ENCODE peak calls at places on chromosomes 11 and 22, in four cellular contexts. J is testis; U is MM.1S; E is CD4-positive, alpha-beta memory T cell. I is an unnamed sample. For H3K9me3 and H3K36me3, the result is how much of the 10 kb centered on the place peaks cover.

GRCh38 chr11:120527111-120527748 is 15.7 kb downstream of the GRIK4 start:
- DNase-seq in J (no peak), U (peak), E (no peak), I (no peak)

GRCh38 chr11:76554767-76555166 is 109.9 kb downstream of the EMSY start:
- DNase-seq in J (no peak), U (no peak), E (no peak), I (no peak)

GRCh38 chr11:69573751-69574382 is 67.1 kb upstream of the CCND1 start:
- DNase-seq in J (no peak), U (no peak), E (no peak), I (no peak)

GRCh38 chr11:64900263-64900678 is 16.7 kb downstream of the ATG2A start:
- DNase-seq in J (no peak), U (no peak), E (peak), I (peak)

GRCh38 chr11:62392944-62393628 is 25.7 kb upstream of the SCGB1A1 start:
- DNase-seq in J (no peak), U (peak), E (no peak), I (peak)

GRCh38 chr11:134606251-134606650 is 194.2 kb upstream of the B3GAT1 start:
- DNase-seq in J (no peak), U (no peak), E (no peak), I (no peak)

GRCh38 chr11:45671246-45672171 is 6.1 kb upstream of the CHST1 start:
- DNase-seq in J (peak), U (no peak), E (no peak), I (no peak)

GRCh38 chr11:2307733-2308331 is 6.0 kb downstream of the TSPAN32 start:
- DNase-seq in J (no peak), U (no peak), E (no peak), I (no peak)

GRCh38 chr11:82653752-82654151 is 79.9 kb downstream of the FAM181B start:
- DNase-seq in J (no peak), U (no peak), E (no peak), I (no peak)

GRCh38 chr11:95108159-95108611 is 18.5 kb downstream of the ENDOD1 start:
- DNase-seq in J (no peak), U (no peak), E (no peak), I (no peak)

GRCh38 chr11:121249039-121249663 is 43.4 kb upstream of the SC5D start:
- DNase-seq in J (no peak), U (peak), E (peak), I (peak)

GRCh38 chr11:65102142-65103095 is 6.4 kb downstream of the VPS51 start:
- DNase-seq in J (no peak), U (no peak), E (no peak), I (no peak)

GRCh38 chr22:30753701-30754100 is 59.0 kb downstream of the OSBP2 start:
- DNase-seq in J (no peak), U (no peak), E (no peak), I (no peak)

GRCh38 chr11:104843150-104843837 is 55.0 kb downstream of the CASP12 start:
- DNase-seq in J (no peak), U (no peak), E (no peak), I (no peak)

GRCh38 chr11:27107548-27107947 is 66.9 kb downstream of the BBOX1 start:
- DNase-seq in J (no peak), U (no peak), E (no peak), I (no peak)

GRCh38 chr11:45884596-45885185 is 760 bp upstream of the MAPK8IP1 start:
- DNase-seq in J (no peak), U (no peak), E (no peak), I (no peak)

GRCh38 chr11:79932612-79933011 is 491.8 kb upstream of the TENM4 start:
- DNase-seq in J (no peak), U (no peak), E (no peak), I (no peak)

GRCh38 chr11:93219440-93219839 is 21.6 kb upstream of the SLC36A4 start:
- DNase-seq in J (no peak), U (no peak), E (no peak), I (no peak)

GRCh38 chr11:95915051-95915450 is 8.9 kb downstream of the MTMR2 start:
- DNase-seq in J (no peak), U (no peak), E (no peak), I (no peak)

GRCh38 chr11:83865636-83866461 is 579.7 kb upstream of the CCDC90B start:
- DNase-seq in J (no peak), U (no peak), E (no peak), I (no peak)

GRCh38 chr22:40782521-40782920 is 36.6 kb downstream of the SLC25A17 start:
- DNase-seq in J (no peak), U (no peak), E (no peak), I (no peak)

GRCh38 chr11:10413268-10413667 is 41.8 kb upstream of the AMPD3 start:
- DNase-seq in J (peak), U (peak), E (peak), I (peak)

GRCh38 chr11:67439321-67440228 is 2.1 kb upstream of the PTPRCAP start:
- DNase-seq in J (no peak), U (no peak), E (no peak), I (no peak)

GRCh38 chr11:9060700-9061111 is 30.7 kb downstream of the SCUBE2 start:
- DNase-seq in J (no peak), U (peak), E (no peak), I (no peak)

GRCh38 chr11:68674461-68674860 is 9.9 kb upstream of the GAL start:
- DNase-seq in J (no peak), U (no peak), E (no peak), I (no peak)

GRCh38 chr11:3161720-3162409 is 3.2 kb downstream of the OSBPL5 start:
- DNase-seq in J (no peak), U (no peak), E (no peak), I (no peak)

GRCh38 chr11:69008774-69009440 is 4.1 kb downstream of the MRGPRF start:
- DNase-seq in J (peak), U (no peak), E (no peak), I (no peak)

GRCh38 chr11:12157241-12157661 is 46.9 kb downstream of the MICAL2 start:
- DNase-seq in J (peak), U (no peak), E (no peak), I (no peak)

GRCh38 chr11:61082161-61082870 is 20.0 kb upstream of the CD5 start:
- DNase-seq in J (no peak), U (no peak), E (no peak), I (no peak)

GRCh38 chr22:20084547-20085413 is 4.7 kb downstream of the DGCR8 start:
- DNase-seq in J (peak), U (no peak), E (no peak), I (no peak)

GRCh38 chr11:101617735-101618332 is 34.0 kb upstream of the TRPC6 start:
- DNase-seq in J (no peak), U (no peak), E (no peak), I (no peak)

GRCh38 chr11:76329084-76329648 is 51.8 kb downstream of the THAP12 start:
- DNase-seq in J (no peak), U (no peak), E (no peak), I (no peak)

GRCh38 chr11:12137938-12138731 is 27.7 kb downstream of the MICAL2 start:
- DNase-seq in J (no peak), U (no peak), E (no peak), I (no peak)

GRCh38 chr11:68040957-68041591 is 2.2 kb downstream of the TCIRG1 start:
- DNase-seq in J (no peak), U (no peak), E (no peak), I (no peak)

GRCh38 chr22:31151872-31152271 is 8.1 kb upstream of the RNF185 start:
- DNase-seq in J (no peak), U (no peak), E (no peak), I (no peak)

GRCh38 chr22:17598318-17598717 is 30.2 kb downstream of the ATP6V1E1 start:
- DNase-seq in J (no peak), U (no peak), E (no peak), I (no peak)

DNA sequence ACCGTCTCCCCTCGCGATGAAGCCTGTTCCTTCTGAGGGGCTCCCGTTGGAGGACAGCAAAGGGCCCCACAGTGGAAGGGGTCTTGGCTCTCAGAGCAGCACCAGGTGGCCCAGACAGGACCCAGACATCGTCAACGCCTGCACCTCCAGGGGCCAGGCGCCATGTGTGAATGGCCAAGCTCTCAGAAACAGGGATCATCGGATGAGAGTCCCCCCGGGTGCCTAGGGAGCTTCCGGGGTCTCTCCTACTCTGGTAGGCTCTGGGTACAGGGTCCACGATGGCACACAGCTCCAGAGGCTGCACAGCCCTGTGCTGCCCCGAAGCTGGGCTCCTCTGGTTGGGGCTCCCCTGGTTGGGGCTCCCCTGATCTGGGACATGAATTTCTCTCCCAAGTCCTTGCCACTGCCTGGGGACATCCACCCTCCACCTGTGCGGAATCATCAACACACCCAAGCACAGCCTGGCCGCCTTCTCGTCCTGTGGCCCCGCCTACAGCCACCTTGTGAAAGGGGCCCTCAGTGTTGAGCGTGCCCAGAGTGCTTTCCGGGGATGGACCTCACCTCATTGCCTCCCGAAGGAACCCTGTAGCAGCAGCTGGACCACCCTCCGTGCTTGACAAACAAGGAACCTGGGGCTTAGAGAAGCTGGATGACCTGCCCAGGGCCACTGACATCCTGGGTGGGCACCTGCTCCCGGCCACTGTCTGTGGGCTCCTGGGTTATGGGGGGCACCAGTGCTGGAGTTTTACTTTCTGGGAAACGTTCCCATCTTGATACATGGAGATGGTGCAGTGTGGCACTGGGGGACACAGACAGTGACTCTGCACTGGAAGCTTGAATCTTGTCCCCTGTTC is 928.9 kb downstream of the BRD1 start:
- DNase-seq in J (no peak), U (no peak), E (no peak), I (no peak)
- H3K9me3 ChIP-seq in J (under half), U (under half), E (under half), I (under half)

GRCh38 chr11:47837929-47838328 is 10.2 kb downstream of the NUP160 start:
- DNase-seq in J (no peak), U (no peak), E (no peak), I (no peak)
- H3K36me3 ChIP-seq in J (under half), U (under half), E (half or more), I (under half)

DNA sequence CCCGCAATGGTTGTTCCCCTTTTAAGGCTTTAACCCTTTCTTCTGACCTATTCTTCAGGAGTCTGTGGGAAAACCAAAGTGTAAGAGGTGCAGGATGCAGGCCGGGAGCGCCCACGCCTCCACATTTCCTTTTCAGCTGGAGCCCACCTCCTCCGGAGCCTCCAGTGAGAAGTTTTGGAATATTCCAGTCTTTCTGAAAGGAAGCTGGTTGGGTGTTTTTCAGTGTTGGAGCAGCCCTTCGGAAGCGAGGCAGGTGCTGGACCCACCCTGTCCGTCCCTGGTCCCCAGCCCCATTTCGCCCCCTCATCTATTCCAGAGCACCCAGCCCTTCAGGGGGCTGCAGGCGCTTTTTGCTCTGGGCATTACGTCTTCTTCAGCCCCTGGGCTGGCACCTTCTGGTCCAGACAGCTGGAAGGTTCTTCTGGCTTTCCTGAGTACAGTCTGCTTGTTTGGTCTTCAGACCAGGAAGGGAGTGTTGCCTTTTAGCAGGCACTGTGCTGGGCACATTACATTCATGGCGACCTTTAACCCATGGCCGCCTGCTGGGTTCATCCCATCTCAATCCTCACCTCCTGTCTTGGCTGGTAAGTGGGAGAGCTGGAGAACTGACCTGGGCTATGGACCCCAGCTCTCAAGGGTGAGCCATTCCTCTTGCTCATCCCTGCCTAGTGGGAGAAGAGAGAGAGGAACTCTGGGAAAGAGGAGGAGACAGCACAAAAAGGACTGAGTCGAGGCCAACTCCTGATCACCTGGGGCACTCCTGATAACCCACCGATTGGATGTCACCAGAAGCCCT is 685 bp upstream of the THY1 start:
- DNase-seq in J (no peak), U (no peak), E (no peak), I (no peak)
- H3K4me3 ChIP-seq in J (peak), U (no peak), E (no peak), I (no peak)

DNA sequence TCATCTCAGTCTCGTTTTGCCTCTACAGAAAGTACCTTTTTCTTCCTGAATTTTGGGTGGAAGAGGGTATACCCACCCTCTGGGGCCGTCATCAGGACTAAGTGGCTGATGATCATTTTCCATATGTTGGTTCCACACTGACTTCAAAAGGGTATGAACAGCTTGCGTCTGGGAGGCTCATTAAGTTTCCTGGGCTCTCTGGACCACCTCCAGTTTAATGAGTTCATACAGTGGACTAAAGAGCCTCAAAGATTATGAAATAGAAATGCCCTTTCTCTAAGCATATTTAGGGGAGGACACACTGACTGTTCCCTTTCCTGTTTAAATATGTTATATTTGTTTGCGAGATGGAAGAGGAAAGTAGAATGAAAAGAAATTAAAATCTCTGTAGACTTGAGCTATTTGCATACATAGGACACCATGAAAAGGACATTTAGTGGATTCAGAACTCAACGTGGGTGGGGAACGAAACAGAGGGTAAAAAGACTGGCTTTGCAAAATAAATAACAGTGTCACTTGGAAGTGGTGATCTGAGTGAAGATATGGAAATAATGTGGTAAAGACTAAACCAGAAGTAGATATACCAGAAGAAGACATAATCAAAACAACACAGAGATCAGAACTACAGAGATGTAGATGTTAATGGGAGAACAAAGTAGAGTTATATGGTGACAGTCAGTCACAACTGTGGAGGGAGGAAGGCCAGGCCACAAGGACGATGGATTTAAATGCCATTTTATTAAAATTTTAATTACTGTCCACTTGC is 18.7 kb downstream of the LDLRAD3 start:
- DNase-seq in J (no peak), U (no peak), E (no peak), I (no peak)
- H3K9me3 ChIP-seq in J (under half), U (under half), E (under half), I (under half)

GRCh38 chr22:39528681-39529486 is 3.7 kb downstream of the RPS19BP1 start:
- DNase-seq in J (peak), U (peak), E (peak), I (peak)

GRCh38 chr22:39525658-39525975 is 5.3 kb downstream of the ATF4 start:
- DNase-seq in J (no peak), U (no peak), E (no peak), I (peak)

GRCh38 chr22:39526736-39527171 is 5.8 kb downstream of the RPS19BP1 start:
- DNase-seq in J (no peak), U (no peak), E (peak), I (no peak)

GRCh38 chr22:39528080-39528661 is 4.4 kb downstream of the RPS19BP1 start:
- DNase-seq in J (no peak), U (no peak), E (no peak), I (no peak)

DNA sequence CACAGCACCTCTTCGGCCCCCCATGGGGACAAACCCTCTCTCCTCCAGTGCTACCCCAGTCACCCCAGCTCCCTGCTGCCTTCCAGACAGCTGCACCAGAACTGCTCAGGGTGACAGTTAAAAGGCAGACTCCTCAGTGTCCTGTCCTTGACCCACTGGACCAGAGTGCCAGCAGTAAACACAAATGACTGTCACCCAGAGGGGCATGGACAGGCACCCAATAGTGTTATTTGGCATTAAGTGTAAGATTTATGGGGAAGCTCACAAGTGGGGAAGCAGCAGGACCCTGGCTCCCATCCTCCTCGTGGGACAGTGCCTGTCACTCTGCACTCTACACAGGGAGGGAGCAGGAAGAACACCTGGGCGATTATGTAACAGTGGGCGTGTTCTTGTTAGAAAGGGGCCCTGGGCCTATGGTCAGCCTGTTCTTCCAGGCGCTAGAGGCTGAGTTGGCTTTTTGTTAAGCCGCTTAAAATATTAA is 5.0 kb downstream of the RPS19BP1 start:
- DNase-seq in J (no peak), U (peak), E (no peak), I (no peak)
- H3K36me3 ChIP-seq in J (under half), U (under half), E (under half), I (half or more)

DNA sequence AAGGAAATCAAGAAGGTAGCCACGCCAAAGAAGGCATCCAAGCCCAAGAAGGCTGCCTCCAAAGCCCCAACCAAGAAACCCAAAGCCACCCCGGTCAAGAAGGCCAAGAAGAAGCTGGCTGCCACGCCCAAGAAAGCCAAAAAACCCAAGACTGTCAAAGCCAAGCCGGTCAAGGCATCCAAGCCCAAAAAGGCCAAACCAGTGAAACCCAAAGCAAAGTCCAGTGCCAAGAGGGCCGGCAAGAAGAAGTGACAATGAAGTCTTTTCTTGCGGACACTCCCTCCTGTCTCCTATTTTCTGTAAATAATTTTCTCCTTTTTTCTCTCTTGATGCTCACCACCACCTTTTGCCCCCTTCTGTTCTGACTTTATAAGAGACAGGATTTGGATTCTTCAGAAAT is 1.9 kb upstream of the GCAT start:
- DNase-seq in J (no peak), U (no peak), E (no peak), I (no peak)
- H3K4me3 ChIP-seq in J (peak), U (no peak), E (peak), I (peak)

I was measured in naive thymus-derived CD4-positive, alpha-beta T cell.